ENCODE peak calls at places on chromosomes 13 and 19, in four cellular contexts. G, L, M and P are unnamed samples.

GRCh38 chr19:55465460-55466245 is 1.1 kb upstream of the C19orf85 start:
- DNase-seq in G (no peak), L (no peak), M (no peak), P (no peak)

GRCh38 chr13:111253334-111253872 is 67.0 kb upstream of the TEX29 start:
- DNase-seq in G (no peak), L (peak; percentile 15), M (peak; percentile 79), P (no peak)

GRCh38 chr19:17234911-17235617 is 9.0 kb downstream of the OCEL1 start:
- DNase-seq in G (no peak), L (peak; percentile 49), M (peak; percentile 90), P (no peak)

GRCh38 chr13:113880651-113881611 is 17.1 kb upstream of the GAS6 start:
- DNase-seq in G (no peak), L (no peak), M (peak; percentile 90), P (no peak)

GRCh38 chr19:47404334-47405196 is 14.8 kb downstream of the MEIS3 start:
- DNase-seq in G (no peak), L (no peak), M (peak; percentile 84), P (no peak)

GRCh38 chr13:80462567-80462966 is 121.6 kb upstream of the SPRY2 start:
- DNase-seq in G (no peak), L (no peak), M (no peak), P (no peak)

GRCh38 chr13:27619093-27619705 is 1.1 kb downstream of the LNX2 start:
- DNase-seq in G (no peak), L (peak; percentile 67), M (peak; percentile 54), P (no peak)

GRCh38 chr19:45507864-45508680 is 793 bp downstream of the VASP start:
- DNase-seq in G (no peak), L (no peak), M (peak; percentile 92), P (no peak)

GRCh38 chr13:40974460-40975407 is 44.4 kb downstream of the ELF1 start:
- DNase-seq in G (no peak), L (peak; percentile 84), M (no peak), P (peak; percentile 44)

GRCh38 chr13:112756081-112756480 is 66.2 kb downstream of the ATP11A start:
- DNase-seq in G (no peak), L (no peak), M (peak; percentile 18), P (no peak)

GRCh38 chr13:112755331-112755730 is 65.5 kb downstream of the ATP11A start:
- DNase-seq in G (no peak), L (no peak), M (peak; percentile 57), P (no peak)

GRCh38 chr13:112757759-112758086 is 67.9 kb downstream of the ATP11A start:
- DNase-seq in G (no peak), L (no peak), M (no peak), P (no peak)

GRCh38 chr13:112756511-112756966 is 66.7 kb downstream of the ATP11A start:
- DNase-seq in G (no peak), L (no peak), M (no peak), P (no peak)

GRCh38 chr13:112756967-112757758 is 67.3 kb downstream of the ATP11A start:
- DNase-seq in G (no peak), L (no peak), M (no peak), P (no peak)
- TF ChIP-seq CTCF in G (no peak), L (no peak), M (no peak), P (no peak)

GRCh38 chr19:49318296-49318695 is 6.7 kb downstream of the SLC6A16 start:
- DNase-seq in G (no peak), L (no peak), M (peak; percentile 21), P (no peak)

GRCh38 chr19:49315111-49315510 is 9.9 kb downstream of the SLC6A16 start:
- DNase-seq in G (no peak), L (no peak), M (no peak), P (no peak)

GRCh38 chr19:49316284-49316683 is 8.7 kb downstream of the SLC6A16 start:
- DNase-seq in G (no peak), L (no peak), M (no peak), P (no peak)
- TF ChIP-seq CTCF in G (no peak), L (no peak), M (no peak), P (no peak)

DNA sequence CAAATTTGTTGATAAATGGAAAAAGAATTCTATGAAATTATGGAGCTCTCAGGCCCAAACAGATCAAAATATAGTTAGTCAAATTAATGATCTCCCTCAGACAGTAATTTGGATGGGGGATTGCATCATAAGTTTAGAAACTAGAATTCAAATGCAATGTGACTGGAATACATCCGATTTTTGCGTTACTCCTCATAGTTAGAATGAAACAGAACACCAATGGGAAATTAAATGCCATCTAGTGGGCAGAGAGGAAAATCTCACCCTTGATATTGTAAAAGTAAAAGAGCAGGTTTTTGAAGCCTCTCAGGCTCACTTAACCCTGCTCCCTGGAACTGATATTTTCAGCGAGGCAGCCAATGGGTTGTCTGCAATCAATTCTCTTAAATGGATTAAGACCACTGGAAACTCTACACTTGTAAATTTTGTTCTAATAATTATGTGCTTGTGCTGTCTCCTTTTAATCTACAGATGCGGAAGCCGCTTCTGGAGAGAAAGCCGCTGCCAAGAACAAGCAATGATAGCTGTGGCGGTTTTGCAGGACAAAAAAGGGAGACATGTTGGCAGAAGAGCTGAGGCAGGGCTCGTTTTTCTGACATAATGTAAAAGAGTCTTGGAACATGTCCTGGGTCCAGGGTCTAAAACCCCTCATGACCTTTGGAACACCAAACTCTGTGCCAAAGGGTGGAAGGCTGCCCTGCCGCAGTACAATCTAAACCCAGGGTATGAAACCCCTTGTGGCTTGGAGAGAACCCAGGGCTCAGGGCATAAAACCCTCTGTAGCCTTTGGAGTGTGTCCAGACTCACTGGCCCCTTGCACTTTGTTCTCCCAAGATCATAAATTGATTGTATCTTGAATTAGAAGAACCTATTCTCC is 12.9 kb downstream of the ZNF417 start:
- DNase-seq in G (no peak), L (peak; percentile 71), M (peak; percentile 83), P (peak; percentile 27)
- TF ChIP-seq CTCF in G (peak; percentile 37), L (peak; percentile 48), M (peak; percentile 53), P (peak; percentile 78)

GRCh38 chr19:56837892-56838679 is 2.4 kb downstream of the PEG3 start:
- DNase-seq in G (no peak), L (peak; percentile 78), M (no peak), P (no peak)
- TF ChIP-seq CTCF in G (no peak), L (no peak), M (no peak), P (no peak)